ENCODE peak calls at places on chromosomes 11 and 22, in six cellular contexts. One of them, this sample, is unnamed.

GRCh38 chr22:48889887-48890692 is 937.6 kb downstream of the BRD1 start:
- DNase-seq in GM12878: no peak
- DNase-seq in H1: no peak
- DNase-seq in HepG2: no peak
- DNase-seq in K562: no peak
- DNase-seq in HL-60: no peak
- DNase-seq in this sample: no peak

GRCh38 chr11:66113132-66113856 is 43.2 kb downstream of the PACS1 start:
- DNase-seq in HepG2: peak
- DNase-seq in HL-60: no peak
- DNase-seq in H1: no peak
- DNase-seq in K562: no peak
- DNase-seq in GM12878: no peak
- DNase-seq in this sample: no peak

GRCh38 chr11:10381730-10382129 is 73.3 kb upstream of the AMPD3 start:
- DNase-seq in H1: no peak
- DNase-seq in HepG2: no peak
- DNase-seq in K562: no peak
- DNase-seq in HL-60: no peak
- DNase-seq in GM12878: no peak
- DNase-seq in this sample: no peak

GRCh38 chr11:94134651-94135512 is 6.2 kb downstream of the PANX1 start:
- DNase-seq in HepG2: no peak
- DNase-seq in H1: no peak
- DNase-seq in HL-60: no peak
- DNase-seq in K562: no peak
- DNase-seq in GM12878: no peak
- DNase-seq in this sample: no peak

GRCh38 chr22:20434264-20434751 is 3.3 kb downstream of the SCARF2 start:
- DNase-seq in HL-60: no peak
- DNase-seq in HepG2: no peak
- DNase-seq in GM12878: no peak
- DNase-seq in H1: no peak
- DNase-seq in K562: no peak
- DNase-seq in this sample: no peak

GRCh38 chr11:115324569-115325432 is 179.4 kb downstream of the CADM1 start:
- DNase-seq in HL-60: peak
- DNase-seq in GM12878: peak
- DNase-seq in K562: peak
- DNase-seq in HepG2: peak
- DNase-seq in H1: peak
- DNase-seq in this sample: peak

GRCh38 chr11:14141676-14142075 is 179.2 kb downstream of the SPON1 start:
- DNase-seq in GM12878: no peak
- DNase-seq in K562: no peak
- DNase-seq in HepG2: no peak
- DNase-seq in H1: no peak
- DNase-seq in HL-60: no peak
- DNase-seq in this sample: no peak

GRCh38 chr11:128334311-128335044 is 252.9 kb downstream of the ETS1 start:
- DNase-seq in GM12878: no peak
- DNase-seq in HepG2: peak
- DNase-seq in K562: no peak
- DNase-seq in H1: no peak
- DNase-seq in HL-60: no peak
- DNase-seq in this sample: no peak

GRCh38 chr11:111308140-111308539 is 9.8 kb downstream of the POU2AF3 start:
- DNase-seq in HepG2: peak
- DNase-seq in K562: no peak
- DNase-seq in H1: no peak
- DNase-seq in HL-60: no peak
- DNase-seq in GM12878: no peak
- DNase-seq in this sample: no peak

GRCh38 chr11:44008698-44009097 is 39.1 kb upstream of the ACCSL start:
- DNase-seq in GM12878: no peak
- DNase-seq in K562: no peak
- DNase-seq in H1: no peak
- DNase-seq in HL-60: no peak
- DNase-seq in HepG2: no peak
- DNase-seq in this sample: no peak

GRCh38 chr11:47571895-47572294 is 6.5 kb downstream of the PTPMT1 start:
- DNase-seq in HL-60: no peak
- DNase-seq in K562: peak
- DNase-seq in HepG2: no peak
- DNase-seq in H1: no peak
- DNase-seq in GM12878: no peak
- DNase-seq in this sample: no peak

GRCh38 chr11:58222730-58223129 is 6.0 kb downstream of the OR10Q1 start:
- DNase-seq in H1: no peak
- DNase-seq in GM12878: no peak
- DNase-seq in HL-60: no peak
- DNase-seq in K562: no peak
- DNase-seq in HepG2: no peak
- DNase-seq in this sample: no peak

GRCh38 chr11:33214187-33214586 is 43.0 kb upstream of the HIPK3 start:
- DNase-seq in HepG2: no peak
- DNase-seq in H1: no peak
- DNase-seq in GM12878: no peak
- DNase-seq in HL-60: peak
- DNase-seq in K562: no peak
- DNase-seq in this sample: no peak

GRCh38 chr11:2517386-2518064 is 72.7 kb downstream of the KCNQ1 start:
- DNase-seq in HepG2: no peak
- DNase-seq in HL-60: no peak
- DNase-seq in GM12878: no peak
- DNase-seq in H1: no peak
- DNase-seq in K562: no peak
- DNase-seq in this sample: peak

GRCh38 chr11:67379061-67380058 is 6.0 kb upstream of the CLCF1 start:
- DNase-seq in HepG2: no peak
- DNase-seq in H1: no peak
- DNase-seq in HL-60: peak
- DNase-seq in K562: peak
- DNase-seq in GM12878: no peak
- DNase-seq in this sample: no peak

GRCh38 chr22:37999640-38000272 is 15.4 kb upstream of the SOX10 start:
- DNase-seq in H1: no peak
- DNase-seq in HL-60: peak
- DNase-seq in HepG2: no peak
- DNase-seq in K562: peak
- DNase-seq in GM12878: no peak
- DNase-seq in this sample: no peak

GRCh38 chr11:26769027-26769426 is 47.2 kb upstream of the SLC5A12 start:
- DNase-seq in HepG2: no peak
- DNase-seq in K562: no peak
- DNase-seq in HL-60: no peak
- DNase-seq in H1: no peak
- DNase-seq in GM12878: no peak
- DNase-seq in this sample: no peak

GRCh38 chr11:66112041-66112491 is 42.0 kb downstream of the PACS1 start:
- DNase-seq in HL-60: no peak
- DNase-seq in HepG2: no peak
- DNase-seq in H1: no peak
- DNase-seq in K562: no peak
- DNase-seq in GM12878: no peak
- DNase-seq in this sample: no peak

GRCh38 chr11:59899532-59899931 is 20.9 kb downstream of the OOSP3 start:
- DNase-seq in HepG2: no peak
- DNase-seq in GM12878: no peak
- DNase-seq in HL-60: peak
- DNase-seq in K562: no peak
- DNase-seq in H1: no peak
- DNase-seq in this sample: no peak

GRCh38 chr11:96178014-96178745 is 164.8 kb downstream of the MAML2 start:
- DNase-seq in GM12878: no peak
- DNase-seq in HL-60: no peak
- DNase-seq in H1: no peak
- DNase-seq in K562: no peak
- DNase-seq in HepG2: no peak
- DNase-seq in this sample: no peak

DNA sequence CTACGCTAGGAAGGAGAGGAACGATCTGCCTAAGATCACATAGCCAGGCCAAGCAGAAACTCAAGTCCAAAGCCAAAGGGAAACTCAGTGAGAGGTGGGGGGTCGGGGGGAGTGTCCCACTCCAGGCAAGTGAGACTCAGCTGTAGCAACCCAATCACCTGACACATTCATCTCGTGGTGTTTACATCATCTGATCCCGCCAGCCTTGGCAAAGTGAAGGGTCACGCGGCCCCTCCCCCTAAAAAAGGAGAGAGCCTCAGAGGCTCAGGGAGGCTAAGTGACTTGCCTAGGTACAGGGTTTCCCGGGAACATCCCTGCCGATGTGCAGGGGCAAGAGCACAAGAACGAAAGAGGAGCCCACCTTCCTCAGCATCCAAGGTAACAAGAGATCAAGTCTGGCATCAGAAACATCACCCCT is 21.5 kb downstream of the MYH9 start:
- DNase-seq in K562: no peak
- DNase-seq in HL-60: no peak
- DNase-seq in H1: no peak
- DNase-seq in HepG2: no peak
- DNase-seq in GM12878: no peak
- DNase-seq in this sample: no peak
- TF ChIP-seq GABPA in K562: no peak
- TF ChIP-seq GABPA in HL-60: no peak
- TF ChIP-seq GABPA in H1: no peak
- TF ChIP-seq GABPA in HepG2: no peak
- TF ChIP-seq GABPA in GM12878: no peak
- TF ChIP-seq GABPA in this sample: no peak

GRCh38 chr11:17791144-17791543 is 56.6 kb downstream of the KCNC1 start:
- DNase-seq in HL-60: no peak
- DNase-seq in GM12878: no peak
- DNase-seq in H1: no peak
- DNase-seq in HepG2: no peak
- DNase-seq in K562: no peak
- DNase-seq in this sample: no peak
- TF ChIP-seq GABPA in HL-60: no peak
- TF ChIP-seq GABPA in GM12878: no peak
- TF ChIP-seq GABPA in H1: no peak
- TF ChIP-seq GABPA in HepG2: no peak
- TF ChIP-seq GABPA in K562: no peak
- TF ChIP-seq GABPA in this sample: no peak

GRCh38 chr22:19149047-19149883 is 827 bp downstream of the GSC2 start:
- DNase-seq in H1: no peak
- DNase-seq in HepG2: no peak
- DNase-seq in K562: peak
- DNase-seq in GM12878: no peak
- DNase-seq in HL-60: peak
- DNase-seq in this sample: peak

GRCh38 chr22:19149962-19150361 is at the start of gene GSC2:
- DNase-seq in H1: no peak
- DNase-seq in HL-60: no peak
- DNase-seq in K562: no peak
- DNase-seq in HepG2: no peak
- DNase-seq in GM12878: no peak
- DNase-seq in this sample: peak

GRCh38 chr22:19146215-19146968 is 1.9 kb upstream of the ESS2 start:
- DNase-seq in K562: no peak
- DNase-seq in GM12878: no peak
- DNase-seq in H1: no peak
- DNase-seq in HL-60: no peak
- DNase-seq in HepG2: peak
- DNase-seq in this sample: no peak

GRCh38 chr22:19148417-19149046 is 1.6 kb downstream of the GSC2 start:
- DNase-seq in K562: no peak
- DNase-seq in H1: no peak
- DNase-seq in HepG2: no peak
- DNase-seq in HL-60: no peak
- DNase-seq in GM12878: no peak
- DNase-seq in this sample: no peak

GRCh38 chr22:19147193-19147780 is 2.8 kb downstream of the GSC2 start:
- DNase-seq in GM12878: no peak
- DNase-seq in K562: no peak
- DNase-seq in HL-60: no peak
- DNase-seq in HepG2: no peak
- DNase-seq in H1: no peak
- DNase-seq in this sample: no peak
- TF ChIP-seq GABPA in GM12878: no peak
- TF ChIP-seq GABPA in K562: no peak
- TF ChIP-seq GABPA in HL-60: no peak
- TF ChIP-seq GABPA in HepG2: no peak
- TF ChIP-seq GABPA in H1: no peak
- TF ChIP-seq GABPA in this sample: no peak

GRCh38 chr22:42931421-42932196 is 74.5 kb upstream of the ARFGAP3 start:
- DNase-seq in H1: no peak
- DNase-seq in HL-60: peak
- DNase-seq in GM12878: peak
- DNase-seq in HepG2: no peak
- DNase-seq in K562: no peak
- DNase-seq in this sample: no peak
- TF ChIP-seq GABPA in H1: no peak
- TF ChIP-seq GABPA in HL-60: no peak
- TF ChIP-seq GABPA in GM12878: peak
- TF ChIP-seq GABPA in HepG2: no peak
- TF ChIP-seq GABPA in K562: no peak
- TF ChIP-seq GABPA in this sample: no peak

GRCh38 chr22:43239102-43239875 is 52.4 kb upstream of the TTLL12 start:
- DNase-seq in HL-60: no peak
- DNase-seq in HepG2: no peak
- DNase-seq in H1: no peak
- DNase-seq in GM12878: no peak
- DNase-seq in K562: no peak
- DNase-seq in this sample: peak

GRCh38 chr22:43235445-43236400 is 48.8 kb upstream of the TTLL12 start:
- DNase-seq in HL-60: no peak
- DNase-seq in HepG2: no peak
- DNase-seq in H1: no peak
- DNase-seq in K562: no peak
- DNase-seq in GM12878: no peak
- DNase-seq in this sample: no peak

GRCh38 chr22:43238526-43239006 is 51.6 kb upstream of the TTLL12 start:
- DNase-seq in HepG2: no peak
- DNase-seq in HL-60: no peak
- DNase-seq in GM12878: no peak
- DNase-seq in H1: no peak
- DNase-seq in K562: no peak
- DNase-seq in this sample: no peak

GRCh38 chr22:43236401-43237166 is 49.6 kb upstream of the TTLL12 start:
- DNase-seq in HL-60: peak
- DNase-seq in K562: no peak
- DNase-seq in GM12878: no peak
- DNase-seq in H1: no peak
- DNase-seq in HepG2: no peak
- DNase-seq in this sample: no peak

DNA sequence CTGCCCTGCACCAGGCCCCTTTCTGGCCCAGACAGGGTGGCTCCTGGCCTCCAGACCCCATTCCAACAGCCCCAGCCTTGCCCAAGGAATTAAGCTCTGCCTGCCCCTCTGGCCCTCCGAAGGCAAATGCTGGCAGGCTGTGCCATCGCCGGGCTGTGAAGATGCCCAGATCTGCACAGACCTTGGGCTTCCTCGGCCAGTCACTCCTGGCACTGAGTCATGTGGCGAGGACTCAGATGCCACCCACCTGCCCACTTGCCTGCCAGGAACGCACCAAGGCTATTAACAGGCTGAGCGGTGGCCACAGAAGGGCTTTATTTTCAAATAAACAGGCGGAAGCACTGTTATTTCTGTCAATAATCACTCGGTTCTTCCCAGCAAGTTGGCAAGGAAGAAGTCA is 50.3 kb upstream of the TTLL12 start:
- DNase-seq in HL-60: no peak
- DNase-seq in K562: no peak
- DNase-seq in GM12878: no peak
- DNase-seq in H1: no peak
- DNase-seq in HepG2: no peak
- DNase-seq in this sample: no peak
- TF ChIP-seq GABPA in HL-60: no peak
- TF ChIP-seq GABPA in K562: no peak
- TF ChIP-seq GABPA in GM12878: no peak
- TF ChIP-seq GABPA in H1: no peak
- TF ChIP-seq GABPA in HepG2: no peak
- TF ChIP-seq GABPA in this sample: no peak

This sample was measured in SK-N-SH.